ENCODE peak calls at places on chromosomes 1 and 21, in six cellular contexts. B is OCI-LY7; N is CD4-positive, alpha-beta memory T cell; W is breast epithelium; R is hepatocyte; T is fibroblast of lung. M is an unnamed sample. For H3K9me3, the result is how much of the 10 kb centered on the place peaks cover.

GRCh38 chr1:42479621-42480020 is 16.5 kb downstream of the CCDC30 start:
- DNase-seq in B (no peak), N (no peak), W (no peak), R (no peak), T (peak), M (no peak)

GRCh38 chr1:115098979-115099692 is 9.8 kb upstream of the TSPAN2 start:
- DNase-seq in B (peak), N (peak), W (no peak), R (peak), T (peak), M (no peak)

GRCh38 chr1:223123238-223123976 is 19.6 kb downstream of the TLR5 start:
- DNase-seq in B (peak), N (peak), W (peak), R (peak), T (peak), M (peak)

GRCh38 chr1:32744063-32744410 is 41.5 kb upstream of the SYNC start:
- DNase-seq in B (no peak), N (no peak), W (no peak), R (no peak), T (no peak), M (no peak)

GRCh38 chr1:32201011-32201855 is 838 bp downstream of the CCDC28B start:
- DNase-seq in B (peak), N (peak), W (no peak), R (peak), T (peak), M (peak)

GRCh38 chr1:30316056-30316455 is 407.3 kb downstream of the MATN1 start:
- DNase-seq in B (no peak), N (no peak), W (no peak), R (no peak), T (no peak), M (peak)

GRCh38 chr1:206502813-206503212 is 4.5 kb upstream of the RASSF5 start:
- DNase-seq in B (no peak), N (no peak), W (no peak), R (no peak), T (no peak), M (no peak)

GRCh38 chr1:230459463-230459862 is 33.3 kb upstream of the PGBD5 start:
- DNase-seq in B (no peak), N (no peak), W (no peak), R (peak), T (peak), M (no peak)

GRCh38 chr1:183508694-183509093 is 36.4 kb downstream of the SMG7 start:
- DNase-seq in B (no peak), N (no peak), W (no peak), R (no peak), T (no peak), M (no peak)

GRCh38 chr1:192592981-192593683 is 17.6 kb downstream of the RGS1 start:
- DNase-seq in B (no peak), N (no peak), W (no peak), R (no peak), T (peak), M (no peak)

GRCh38 chr1:203934027-203934426 is 72.6 kb downstream of the SNRPE start:
- DNase-seq in B (no peak), N (no peak), W (no peak), R (no peak), T (no peak), M (no peak)

GRCh38 chr1:8463144-8463927 is 145.4 kb downstream of the SLC45A1 start:
- DNase-seq in B (peak), N (peak), W (no peak), R (peak), T (peak), M (no peak)

GRCh38 chr21:39954570-39954969 is 87.3 kb downstream of the PCP4 start:
- DNase-seq in B (no peak), N (no peak), W (no peak), R (no peak), T (no peak), M (no peak)
- H3K9me3 ChIP-seq in B (under half), N (under half), W (under half), R (under half), T (under half), M (under half)

DNA sequence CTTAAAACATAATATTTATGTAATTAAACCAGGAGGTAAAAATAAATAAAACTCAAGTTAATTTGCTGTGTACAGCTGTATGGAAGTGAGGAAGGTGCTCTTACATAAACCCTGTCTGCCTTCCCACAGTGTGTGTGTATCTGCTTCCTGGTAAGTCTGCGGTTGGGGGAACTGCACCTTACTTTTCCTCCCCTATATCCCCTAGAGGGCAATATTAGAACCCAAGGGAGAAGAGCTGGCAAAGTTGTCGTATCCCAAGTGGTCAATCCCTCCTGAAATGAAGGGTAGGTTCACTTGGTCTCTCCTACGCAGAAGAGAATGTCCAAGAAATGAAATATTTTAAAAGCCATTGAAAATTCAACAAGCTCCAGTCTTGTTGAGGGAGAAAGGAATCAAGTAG is 17.8 kb upstream of the JAK1 start:
- DNase-seq in B (no peak), N (no peak), W (no peak), R (no peak), T (no peak), M (no peak)
- H3K9me3 ChIP-seq in B (under half), N (under half), W (under half), R (under half), T (under half), M (under half)

DNA sequence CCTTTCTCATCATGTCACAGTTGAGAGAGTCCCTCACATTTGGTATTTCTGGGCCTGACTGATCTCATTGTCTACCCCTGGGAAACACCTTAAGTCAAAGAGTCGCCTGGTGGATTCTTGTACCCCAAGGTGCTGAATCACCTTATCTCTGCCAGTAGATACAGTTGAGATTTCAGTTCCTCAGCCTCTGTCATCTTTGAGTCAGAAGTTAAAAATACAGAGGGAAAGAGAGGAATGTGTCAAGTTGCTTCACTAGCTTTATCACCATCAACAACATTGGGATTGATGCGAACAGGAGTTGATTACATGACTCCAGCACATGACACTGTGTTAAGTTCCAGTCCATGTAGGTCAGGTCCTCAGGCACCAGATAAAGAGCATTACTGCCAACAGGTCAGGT is 513.0 kb downstream of the NUF2 start:
- DNase-seq in B (no peak), N (no peak), W (no peak), R (no peak), T (no peak), M (no peak)
- H3K9me3 ChIP-seq in B (under half), N (under half), W (under half), R (under half), T (under half), M (under half)

DNA sequence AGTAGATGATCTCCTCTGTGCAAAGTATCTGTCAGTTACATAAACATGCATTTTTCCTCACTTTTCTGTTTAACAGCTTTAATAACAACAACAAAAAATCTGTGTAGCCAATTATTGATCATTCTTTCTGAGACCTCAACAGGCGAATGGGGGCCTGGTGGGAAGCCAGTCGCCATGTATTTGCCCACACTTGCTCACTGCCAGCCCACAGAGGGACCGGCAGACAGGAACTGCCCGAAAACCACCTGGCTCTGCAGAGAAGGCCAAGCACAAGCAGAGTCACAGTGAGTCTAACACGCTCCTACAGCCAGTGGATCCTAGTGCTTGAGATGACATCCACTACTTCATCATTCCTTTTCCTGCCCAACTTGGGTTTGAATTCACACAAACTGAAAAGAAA is 56.1 kb downstream of the NPHP4 start:
- DNase-seq in B (no peak), N (no peak), W (no peak), R (no peak), T (no peak), M (no peak)
- H3K9me3 ChIP-seq in B (under half), N (under half), W (under half), R (under half), T (under half), M (under half)

GRCh38 chr1:77179632-77180031 is 39.6 kb downstream of the PIGK start:
- DNase-seq in B (no peak), N (no peak), W (no peak), R (no peak), T (no peak), M (no peak)
- H3K9me3 ChIP-seq in B (under half), N (under half), W (under half), R (under half), T (under half), M (under half)